ENCODE peak calls at places on chromosome 12, in ten cellular contexts. One of them, this sample, is unnamed.

GRCh38 chr12:49902399-49903350 is 1.0 kb downstream of the FAIM2 start:
- DNase-seq in IMR-90: no peak
- DNase-seq in lower lobe of right lung: no peak
- DNase-seq in right lobe of liver: no peak
- DNase-seq in Peyer's patch: no peak
- DNase-seq in lower leg skin: no peak
- DNase-seq in CD8-positive, alpha-beta T cell: no peak
- DNase-seq in foreskin fibroblast: no peak
- DNase-seq in fibroblast of the aortic adventitia: no peak
- DNase-seq in fibroblast of mammary gland: no peak
- DNase-seq in this sample: no peak

GRCh38 chr12:60162988-60163720 is 567.3 kb downstream of the SLC16A7 start:
- DNase-seq in IMR-90: no peak
- DNase-seq in lower lobe of right lung: no peak
- DNase-seq in right lobe of liver: no peak
- DNase-seq in Peyer's patch: no peak
- DNase-seq in lower leg skin: no peak
- DNase-seq in CD8-positive, alpha-beta T cell: no peak
- DNase-seq in foreskin fibroblast: no peak
- DNase-seq in fibroblast of the aortic adventitia: no peak
- DNase-seq in fibroblast of mammary gland: no peak
- DNase-seq in this sample: no peak

GRCh38 chr12:29562167-29562776 is 64.8 kb upstream of the OVCH1 start:
- DNase-seq in IMR-90: peak; percentile 76
- DNase-seq in lower lobe of right lung: no peak
- DNase-seq in right lobe of liver: no peak
- DNase-seq in Peyer's patch: no peak
- DNase-seq in lower leg skin: no peak
- DNase-seq in CD8-positive, alpha-beta T cell: no peak
- DNase-seq in foreskin fibroblast: peak; percentile 89
- DNase-seq in fibroblast of the aortic adventitia: peak; percentile 94
- DNase-seq in fibroblast of mammary gland: peak; percentile 91
- DNase-seq in this sample: no peak

GRCh38 chr12:116442981-116443380 is 116.2 kb upstream of the MAP1LC3B2 start:
- DNase-seq in IMR-90: peak; percentile 72
- DNase-seq in lower lobe of right lung: no peak
- DNase-seq in right lobe of liver: no peak
- DNase-seq in Peyer's patch: no peak
- DNase-seq in lower leg skin: no peak
- DNase-seq in CD8-positive, alpha-beta T cell: no peak
- DNase-seq in foreskin fibroblast: peak; percentile 77
- DNase-seq in fibroblast of the aortic adventitia: peak; percentile 14
- DNase-seq in fibroblast of mammary gland: peak; percentile 48
- DNase-seq in this sample: no peak

GRCh38 chr12:112750971-112751370 is 40.6 kb upstream of the RPH3A start:
- DNase-seq in IMR-90: peak; percentile 8
- DNase-seq in lower lobe of right lung: no peak
- DNase-seq in right lobe of liver: no peak
- DNase-seq in Peyer's patch: no peak
- DNase-seq in lower leg skin: no peak
- DNase-seq in CD8-positive, alpha-beta T cell: no peak
- DNase-seq in foreskin fibroblast: no peak
- DNase-seq in fibroblast of the aortic adventitia: no peak
- DNase-seq in fibroblast of mammary gland: peak; percentile 2
- DNase-seq in this sample: no peak

GRCh38 chr12:123571343-123571813 is 13.0 kb upstream of the TMED2 start:
- DNase-seq in IMR-90: peak; percentile 72
- DNase-seq in lower lobe of right lung: peak; percentile 55
- DNase-seq in right lobe of liver: no peak
- DNase-seq in Peyer's patch: peak; percentile 58
- DNase-seq in lower leg skin: peak; percentile 86
- DNase-seq in CD8-positive, alpha-beta T cell: no peak
- DNase-seq in foreskin fibroblast: peak; percentile 91
- DNase-seq in fibroblast of the aortic adventitia: peak; percentile 86
- DNase-seq in fibroblast of mammary gland: peak; percentile 98
- DNase-seq in this sample: no peak

GRCh38 chr12:91617830-91618229 is 435.2 kb upstream of the DCN start:
- DNase-seq in IMR-90: no peak
- DNase-seq in lower lobe of right lung: no peak
- DNase-seq in right lobe of liver: no peak
- DNase-seq in Peyer's patch: no peak
- DNase-seq in lower leg skin: no peak
- DNase-seq in CD8-positive, alpha-beta T cell: no peak
- DNase-seq in foreskin fibroblast: no peak
- DNase-seq in fibroblast of the aortic adventitia: no peak
- DNase-seq in fibroblast of mammary gland: no peak
- DNase-seq in this sample: no peak

GRCh38 chr12:53939141-53940108 is 794 bp downstream of the HOXC13 start:
- DNase-seq in IMR-90: no peak
- DNase-seq in lower lobe of right lung: no peak
- DNase-seq in right lobe of liver: no peak
- DNase-seq in Peyer's patch: peak; percentile 43
- DNase-seq in lower leg skin: peak; percentile 92
- DNase-seq in CD8-positive, alpha-beta T cell: no peak
- DNase-seq in foreskin fibroblast: peak; percentile 77
- DNase-seq in fibroblast of the aortic adventitia: peak; percentile 31
- DNase-seq in fibroblast of mammary gland: peak; percentile 26
- DNase-seq in this sample: no peak

GRCh38 chr12:94057262-94058151 is 90.9 kb upstream of the PLXNC1 start:
- DNase-seq in IMR-90: no peak
- DNase-seq in lower lobe of right lung: no peak
- DNase-seq in right lobe of liver: no peak
- DNase-seq in Peyer's patch: no peak
- DNase-seq in lower leg skin: no peak
- DNase-seq in CD8-positive, alpha-beta T cell: no peak
- DNase-seq in foreskin fibroblast: no peak
- DNase-seq in fibroblast of the aortic adventitia: peak; percentile 49
- DNase-seq in fibroblast of mammary gland: no peak
- DNase-seq in this sample: no peak

GRCh38 chr12:116236148-116236731 is 41.3 kb downstream of the MED13L start:
- DNase-seq in IMR-90: peak; percentile 54
- DNase-seq in lower lobe of right lung: no peak
- DNase-seq in right lobe of liver: peak; percentile 57
- DNase-seq in Peyer's patch: peak; percentile 79
- DNase-seq in lower leg skin: no peak
- DNase-seq in CD8-positive, alpha-beta T cell: peak; percentile 26
- DNase-seq in foreskin fibroblast: peak; percentile 75
- DNase-seq in fibroblast of the aortic adventitia: peak; percentile 64
- DNase-seq in fibroblast of mammary gland: peak; percentile 70
- DNase-seq in this sample: peak; percentile 49

GRCh38 chr12:42794811-42795210 is 205.3 kb upstream of the PRICKLE1 start:
- DNase-seq in IMR-90: peak; percentile 79
- DNase-seq in lower lobe of right lung: no peak
- DNase-seq in right lobe of liver: no peak
- DNase-seq in Peyer's patch: no peak
- DNase-seq in lower leg skin: no peak
- DNase-seq in CD8-positive, alpha-beta T cell: no peak
- DNase-seq in foreskin fibroblast: peak; percentile 87
- DNase-seq in fibroblast of the aortic adventitia: no peak
- DNase-seq in fibroblast of mammary gland: peak; percentile 55
- DNase-seq in this sample: no peak

GRCh38 chr12:42156232-42156631 is 11.6 kb upstream of the GXYLT1 start:
- DNase-seq in IMR-90: no peak
- DNase-seq in lower lobe of right lung: no peak
- DNase-seq in right lobe of liver: no peak
- DNase-seq in Peyer's patch: no peak
- DNase-seq in lower leg skin: no peak
- DNase-seq in CD8-positive, alpha-beta T cell: no peak
- DNase-seq in foreskin fibroblast: no peak
- DNase-seq in fibroblast of the aortic adventitia: no peak
- DNase-seq in fibroblast of mammary gland: no peak
- DNase-seq in this sample: no peak

GRCh38 chr12:115872919-115873357 is 404.6 kb downstream of the MED13L start:
- DNase-seq in IMR-90: no peak
- DNase-seq in lower lobe of right lung: no peak
- DNase-seq in right lobe of liver: no peak
- DNase-seq in Peyer's patch: peak; percentile 85
- DNase-seq in lower leg skin: no peak
- DNase-seq in CD8-positive, alpha-beta T cell: no peak
- DNase-seq in foreskin fibroblast: no peak
- DNase-seq in fibroblast of the aortic adventitia: no peak
- DNase-seq in fibroblast of mammary gland: no peak
- DNase-seq in this sample: no peak

GRCh38 chr12:28767836-28768348 is 381.2 kb upstream of the FAR2 start:
- DNase-seq in IMR-90: peak; percentile 19
- DNase-seq in lower lobe of right lung: no peak
- DNase-seq in right lobe of liver: no peak
- DNase-seq in Peyer's patch: no peak
- DNase-seq in lower leg skin: no peak
- DNase-seq in CD8-positive, alpha-beta T cell: no peak
- DNase-seq in foreskin fibroblast: peak; percentile 33
- DNase-seq in fibroblast of the aortic adventitia: peak; percentile 41
- DNase-seq in fibroblast of mammary gland: peak; percentile 42
- DNase-seq in this sample: no peak

GRCh38 chr12:59142175-59142574 is 221.9 kb upstream of the LRIG3 start:
- DNase-seq in IMR-90: no peak
- DNase-seq in lower lobe of right lung: no peak
- DNase-seq in right lobe of liver: no peak
- DNase-seq in Peyer's patch: no peak
- DNase-seq in lower leg skin: no peak
- DNase-seq in CD8-positive, alpha-beta T cell: no peak
- DNase-seq in foreskin fibroblast: no peak
- DNase-seq in fibroblast of the aortic adventitia: no peak
- DNase-seq in fibroblast of mammary gland: no peak
- DNase-seq in this sample: no peak

GRCh38 chr12:1529228-1529861 is 65.0 kb downstream of the FBXL14 start:
- DNase-seq in IMR-90: no peak
- DNase-seq in lower lobe of right lung: no peak
- DNase-seq in right lobe of liver: no peak
- DNase-seq in Peyer's patch: no peak
- DNase-seq in lower leg skin: peak; percentile 58
- DNase-seq in CD8-positive, alpha-beta T cell: no peak
- DNase-seq in foreskin fibroblast: peak; percentile 53
- DNase-seq in fibroblast of the aortic adventitia: no peak
- DNase-seq in fibroblast of mammary gland: no peak
- DNase-seq in this sample: no peak
- H3K4me3 ChIP-seq in IMR-90: peak overlapping the region; percentile 58
- H3K4me3 ChIP-seq in lower lobe of right lung: peak overlapping the region; percentile 48
- H3K4me3 ChIP-seq in right lobe of liver: no peak overlapping the region
- H3K4me3 ChIP-seq in Peyer's patch: peak overlapping the region; percentile 59
- H3K4me3 ChIP-seq in lower leg skin: no peak overlapping the region
- H3K4me3 ChIP-seq in CD8-positive, alpha-beta T cell: no peak overlapping the region
- H3K4me3 ChIP-seq in foreskin fibroblast: peak overlapping the region; percentile 59
- H3K4me3 ChIP-seq in fibroblast of the aortic adventitia: peak overlapping the region; percentile 60
- H3K4me3 ChIP-seq in fibroblast of mammary gland: peak overlapping the region; percentile 48
- H3K4me3 ChIP-seq in this sample: no peak overlapping the region

DNA sequence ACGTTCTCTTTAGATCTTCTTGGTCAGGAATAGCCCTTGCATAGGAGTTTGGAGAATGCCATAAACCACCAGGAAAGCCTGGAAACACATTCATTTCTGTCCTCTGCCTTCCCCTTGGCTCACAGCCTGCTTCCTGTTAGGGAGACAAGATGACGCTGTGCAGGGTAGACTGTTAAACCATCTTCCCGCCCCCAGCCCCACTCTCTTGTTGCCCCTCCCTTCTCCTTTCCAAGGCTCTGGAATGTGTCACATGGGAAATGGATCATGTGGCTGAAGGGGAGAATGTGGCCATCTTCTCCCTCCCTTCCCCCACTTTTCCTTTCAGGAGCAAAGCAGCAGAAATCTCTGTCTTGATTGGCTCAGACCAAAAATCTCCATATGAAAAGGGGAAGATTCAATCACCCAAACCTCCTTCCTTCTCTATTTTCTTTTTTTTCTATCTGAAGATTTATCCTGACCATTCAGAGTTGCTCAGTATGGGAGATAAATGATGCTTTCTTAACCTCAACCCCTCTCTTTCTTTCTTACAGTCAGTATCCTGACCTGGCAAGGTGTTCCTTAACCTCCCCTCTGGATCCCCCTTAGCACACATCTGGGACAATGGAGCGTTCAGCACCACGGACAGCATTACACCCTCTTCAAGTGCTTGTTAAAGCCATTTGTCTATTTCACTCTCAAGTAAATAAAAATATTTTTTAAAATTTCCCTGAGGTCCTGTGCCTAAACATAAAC is 11.4 kb downstream of the GPR19 start:
- DNase-seq in IMR-90: peak; percentile 53
- DNase-seq in lower lobe of right lung: no peak
- DNase-seq in right lobe of liver: no peak
- DNase-seq in Peyer's patch: no peak
- DNase-seq in lower leg skin: no peak
- DNase-seq in CD8-positive, alpha-beta T cell: no peak
- DNase-seq in foreskin fibroblast: peak; percentile 67
- DNase-seq in fibroblast of the aortic adventitia: peak; percentile 58
- DNase-seq in fibroblast of mammary gland: peak; percentile 52
- DNase-seq in this sample: no peak
- H3K4me3 ChIP-seq in IMR-90: no peak overlapping the region
- H3K4me3 ChIP-seq in lower lobe of right lung: no peak overlapping the region
- H3K4me3 ChIP-seq in right lobe of liver: no peak overlapping the region
- H3K4me3 ChIP-seq in Peyer's patch: no peak overlapping the region
- H3K4me3 ChIP-seq in lower leg skin: no peak overlapping the region
- H3K4me3 ChIP-seq in CD8-positive, alpha-beta T cell: no peak overlapping the region
- H3K4me3 ChIP-seq in foreskin fibroblast: no peak overlapping the region
- H3K4me3 ChIP-seq in fibroblast of the aortic adventitia: no peak overlapping the region
- H3K4me3 ChIP-seq in fibroblast of mammary gland: no peak overlapping the region
- H3K4me3 ChIP-seq in this sample: no peak overlapping the region

DNA sequence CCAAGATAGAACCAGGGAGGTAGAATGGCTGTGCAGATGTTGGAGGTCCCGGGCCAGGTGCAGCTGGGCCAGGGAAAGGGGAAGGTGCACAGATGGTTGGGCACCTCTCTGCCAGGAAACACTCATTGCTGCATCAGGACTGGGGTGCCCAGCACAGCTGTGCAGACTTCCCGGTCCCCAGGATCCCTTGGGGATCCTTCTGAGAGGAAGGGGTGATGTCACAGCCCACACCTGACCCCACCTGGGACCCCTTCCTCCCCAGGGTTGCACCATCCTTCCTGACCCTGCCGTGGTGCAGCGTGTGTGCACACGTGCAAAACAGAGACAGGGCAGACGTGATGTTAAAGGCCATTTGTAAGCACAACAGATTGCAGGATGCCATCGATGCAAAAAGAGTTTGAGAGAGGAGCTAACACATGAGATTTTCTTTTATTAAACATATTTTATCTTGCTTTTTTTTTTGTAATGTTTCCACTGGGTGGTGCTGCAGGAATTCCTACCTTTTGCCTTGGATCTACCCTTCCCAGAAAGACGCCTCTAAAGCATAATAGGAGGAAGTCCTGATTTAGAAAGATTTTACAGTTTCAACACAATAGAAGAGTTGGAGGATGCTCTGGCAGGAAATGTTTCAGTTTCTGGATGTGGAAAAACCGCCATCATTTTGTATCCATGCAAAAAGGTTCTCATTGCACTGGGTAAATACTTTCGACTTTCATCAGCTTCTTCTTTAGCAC is 14.8 kb downstream of the ELK3 start:
- DNase-seq in IMR-90: no peak
- DNase-seq in lower lobe of right lung: no peak
- DNase-seq in right lobe of liver: no peak
- DNase-seq in Peyer's patch: peak; percentile 75
- DNase-seq in lower leg skin: no peak
- DNase-seq in CD8-positive, alpha-beta T cell: no peak
- DNase-seq in foreskin fibroblast: no peak
- DNase-seq in fibroblast of the aortic adventitia: peak; percentile 70
- DNase-seq in fibroblast of mammary gland: no peak
- DNase-seq in this sample: no peak
- H3K4me3 ChIP-seq in IMR-90: no peak overlapping the region
- H3K4me3 ChIP-seq in lower lobe of right lung: no peak overlapping the region
- H3K4me3 ChIP-seq in right lobe of liver: no peak overlapping the region
- H3K4me3 ChIP-seq in Peyer's patch: no peak overlapping the region
- H3K4me3 ChIP-seq in lower leg skin: no peak overlapping the region
- H3K4me3 ChIP-seq in CD8-positive, alpha-beta T cell: no peak overlapping the region
- H3K4me3 ChIP-seq in foreskin fibroblast: no peak overlapping the region
- H3K4me3 ChIP-seq in fibroblast of the aortic adventitia: peak overlapping the region; percentile 4
- H3K4me3 ChIP-seq in fibroblast of mammary gland: no peak overlapping the region
- H3K4me3 ChIP-seq in this sample: no peak overlapping the region

GRCh38 chr12:2198088-2198501 is 145.3 kb downstream of the CACNA1C start:
- DNase-seq in IMR-90: peak; percentile 64
- DNase-seq in lower lobe of right lung: no peak
- DNase-seq in right lobe of liver: no peak
- DNase-seq in Peyer's patch: no peak
- DNase-seq in lower leg skin: no peak
- DNase-seq in CD8-positive, alpha-beta T cell: no peak
- DNase-seq in foreskin fibroblast: peak; percentile 64
- DNase-seq in fibroblast of the aortic adventitia: no peak
- DNase-seq in fibroblast of mammary gland: peak; percentile 69
- DNase-seq in this sample: no peak
- H3K4me3 ChIP-seq in IMR-90: no peak overlapping the region
- H3K4me3 ChIP-seq in lower lobe of right lung: no peak overlapping the region
- H3K4me3 ChIP-seq in right lobe of liver: no peak overlapping the region
- H3K4me3 ChIP-seq in Peyer's patch: no peak overlapping the region
- H3K4me3 ChIP-seq in lower leg skin: no peak overlapping the region
- H3K4me3 ChIP-seq in CD8-positive, alpha-beta T cell: no peak overlapping the region
- H3K4me3 ChIP-seq in foreskin fibroblast: no peak overlapping the region
- H3K4me3 ChIP-seq in fibroblast of the aortic adventitia: no peak overlapping the region
- H3K4me3 ChIP-seq in fibroblast of mammary gland: no peak overlapping the region
- H3K4me3 ChIP-seq in this sample: no peak overlapping the region